ENCODE peak calls at places on chromosomes 7 and 10, in four cellular contexts. One of them, this sample, is unnamed.

GRCh38 chr10:131452926-131453771 is 141.6 kb upstream of the TCERG1L start:
- DNase-seq in EH: no peak
- DNase-seq in H1: peak
- DNase-seq in stimulated activated CD4-positive, alpha-beta T cell treated with anti-CD3 and anti-CD28 coated beads, TNF-alpha, amount 100 ng/mL, for 1 hour: no peak
- DNase-seq in this sample: no peak

GRCh38 chr7:46567858-46568257 is 646.8 kb upstream of the IGFBP3 start:
- DNase-seq in EH: no peak
- DNase-seq in H1: no peak
- DNase-seq in stimulated activated CD4-positive, alpha-beta T cell treated with anti-CD3 and anti-CD28 coated beads, TNF-alpha, amount 100 ng/mL, for 1 hour: no peak
- DNase-seq in this sample: no peak

GRCh38 chr10:7406712-7407333 is 4.0 kb downstream of the SFMBT2 start:
- DNase-seq in EH: no peak
- DNase-seq in H1: no peak
- DNase-seq in stimulated activated CD4-positive, alpha-beta T cell treated with anti-CD3 and anti-CD28 coated beads, TNF-alpha, amount 100 ng/mL, for 1 hour: no peak
- DNase-seq in this sample: no peak

GRCh38 chr7:618539-619355 is 99.1 kb upstream of the PDGFA start:
- DNase-seq in EH: no peak
- DNase-seq in H1: no peak
- DNase-seq in stimulated activated CD4-positive, alpha-beta T cell treated with anti-CD3 and anti-CD28 coated beads, TNF-alpha, amount 100 ng/mL, for 1 hour: peak
- DNase-seq in this sample: peak

GRCh38 chr7:139598642-139599041 is 75.2 kb downstream of the CLEC2L start:
- DNase-seq in EH: peak
- DNase-seq in H1: no peak
- DNase-seq in stimulated activated CD4-positive, alpha-beta T cell treated with anti-CD3 and anti-CD28 coated beads, TNF-alpha, amount 100 ng/mL, for 1 hour: no peak
- DNase-seq in this sample: no peak

GRCh38 chr10:21519981-21520436 is 5.5 kb downstream of the SKIDA1 start:
- DNase-seq in EH: peak
- DNase-seq in H1: no peak
- DNase-seq in stimulated activated CD4-positive, alpha-beta T cell treated with anti-CD3 and anti-CD28 coated beads, TNF-alpha, amount 100 ng/mL, for 1 hour: no peak
- DNase-seq in this sample: no peak

GRCh38 chr10:130045091-130045652 is 65.5 kb downstream of the C10orf143 start:
- DNase-seq in EH: peak
- DNase-seq in H1: peak
- DNase-seq in stimulated activated CD4-positive, alpha-beta T cell treated with anti-CD3 and anti-CD28 coated beads, TNF-alpha, amount 100 ng/mL, for 1 hour: no peak
- DNase-seq in this sample: no peak

GRCh38 chr7:112182749-112183148 is 23.4 kb downstream of the DOCK4 start:
- DNase-seq in EH: no peak
- DNase-seq in H1: no peak
- DNase-seq in stimulated activated CD4-positive, alpha-beta T cell treated with anti-CD3 and anti-CD28 coated beads, TNF-alpha, amount 100 ng/mL, for 1 hour: no peak
- DNase-seq in this sample: no peak

GRCh38 chr7:135374736-135375135 is 135.2 kb downstream of the CNOT4 start:
- DNase-seq in EH: no peak
- DNase-seq in H1: no peak
- DNase-seq in stimulated activated CD4-positive, alpha-beta T cell treated with anti-CD3 and anti-CD28 coated beads, TNF-alpha, amount 100 ng/mL, for 1 hour: no peak
- DNase-seq in this sample: no peak

GRCh38 chr7:97751566-97751965 is 19.7 kb downstream of the TAC1 start:
- DNase-seq in EH: no peak
- DNase-seq in H1: no peak
- DNase-seq in stimulated activated CD4-positive, alpha-beta T cell treated with anti-CD3 and anti-CD28 coated beads, TNF-alpha, amount 100 ng/mL, for 1 hour: no peak
- DNase-seq in this sample: no peak

GRCh38 chr7:83021032-83021431 is 141.7 kb downstream of the PCLO start:
- DNase-seq in EH: no peak
- DNase-seq in H1: no peak
- DNase-seq in stimulated activated CD4-positive, alpha-beta T cell treated with anti-CD3 and anti-CD28 coated beads, TNF-alpha, amount 100 ng/mL, for 1 hour: no peak
- DNase-seq in this sample: no peak

GRCh38 chr10:69709366-69709941 is 79.4 kb downstream of the FAM241B start:
- DNase-seq in EH: no peak
- DNase-seq in H1: no peak
- DNase-seq in stimulated activated CD4-positive, alpha-beta T cell treated with anti-CD3 and anti-CD28 coated beads, TNF-alpha, amount 100 ng/mL, for 1 hour: no peak
- DNase-seq in this sample: no peak

GRCh38 chr7:47403341-47403866 is 178.5 kb downstream of the TNS3 start:
- DNase-seq in EH: no peak
- DNase-seq in H1: no peak
- DNase-seq in stimulated activated CD4-positive, alpha-beta T cell treated with anti-CD3 and anti-CD28 coated beads, TNF-alpha, amount 100 ng/mL, for 1 hour: no peak
- DNase-seq in this sample: no peak

GRCh38 chr10:49751216-49751615 is 10.9 kb downstream of the OGDHL start:
- DNase-seq in EH: no peak
- DNase-seq in H1: no peak
- DNase-seq in stimulated activated CD4-positive, alpha-beta T cell treated with anti-CD3 and anti-CD28 coated beads, TNF-alpha, amount 100 ng/mL, for 1 hour: no peak
- DNase-seq in this sample: no peak

GRCh38 chr7:111190804-111191203 is 99.9 kb downstream of the LRRN3 start:
- DNase-seq in EH: no peak
- DNase-seq in H1: no peak
- DNase-seq in stimulated activated CD4-positive, alpha-beta T cell treated with anti-CD3 and anti-CD28 coated beads, TNF-alpha, amount 100 ng/mL, for 1 hour: no peak
- DNase-seq in this sample: no peak

GRCh38 chr7:3446786-3447185 is 145.7 kb downstream of the SDK1 start:
- DNase-seq in EH: no peak
- DNase-seq in H1: no peak
- DNase-seq in stimulated activated CD4-positive, alpha-beta T cell treated with anti-CD3 and anti-CD28 coated beads, TNF-alpha, amount 100 ng/mL, for 1 hour: no peak
- DNase-seq in this sample: no peak

GRCh38 chr7:100539436-100540006 is 518 bp downstream of the AGFG2 start:
- DNase-seq in EH: no peak
- DNase-seq in H1: peak
- DNase-seq in stimulated activated CD4-positive, alpha-beta T cell treated with anti-CD3 and anti-CD28 coated beads, TNF-alpha, amount 100 ng/mL, for 1 hour: no peak
- DNase-seq in this sample: no peak

GRCh38 chr7:69510114-69510513 is 88.2 kb upstream of the AUTS2 start:
- DNase-seq in EH: no peak
- DNase-seq in H1: no peak
- DNase-seq in stimulated activated CD4-positive, alpha-beta T cell treated with anti-CD3 and anti-CD28 coated beads, TNF-alpha, amount 100 ng/mL, for 1 hour: no peak
- DNase-seq in this sample: no peak

GRCh38 chr7:95338832-95339231 is 14.5 kb upstream of the PON1 start:
- DNase-seq in EH: no peak
- DNase-seq in H1: no peak
- DNase-seq in stimulated activated CD4-positive, alpha-beta T cell treated with anti-CD3 and anti-CD28 coated beads, TNF-alpha, amount 100 ng/mL, for 1 hour: no peak
- DNase-seq in this sample: no peak

GRCh38 chr10:118820326-118821116 is 65.8 kb upstream of the CACUL1 start:
- DNase-seq in EH: no peak
- DNase-seq in H1: no peak
- DNase-seq in stimulated activated CD4-positive, alpha-beta T cell treated with anti-CD3 and anti-CD28 coated beads, TNF-alpha, amount 100 ng/mL, for 1 hour: no peak
- DNase-seq in this sample: no peak

GRCh38 chr10:102515724-102516123 is 12.0 kb downstream of the SUFU start:
- DNase-seq in EH: no peak
- DNase-seq in H1: no peak
- DNase-seq in stimulated activated CD4-positive, alpha-beta T cell treated with anti-CD3 and anti-CD28 coated beads, TNF-alpha, amount 100 ng/mL, for 1 hour: no peak
- DNase-seq in this sample: no peak

GRCh38 chr10:104406715-104407517 is 53.3 kb downstream of the CFAP58 start:
- DNase-seq in EH: peak
- DNase-seq in H1: no peak
- DNase-seq in stimulated activated CD4-positive, alpha-beta T cell treated with anti-CD3 and anti-CD28 coated beads, TNF-alpha, amount 100 ng/mL, for 1 hour: no peak
- DNase-seq in this sample: no peak

GRCh38 chr10:114477285-114477684 is 73.0 kb upstream of the AFAP1L2 start:
- DNase-seq in EH: no peak
- DNase-seq in H1: no peak
- DNase-seq in stimulated activated CD4-positive, alpha-beta T cell treated with anti-CD3 and anti-CD28 coated beads, TNF-alpha, amount 100 ng/mL, for 1 hour: no peak
- DNase-seq in this sample: no peak

GRCh38 chr7:35817930-35818329 is 17.1 kb downstream of the SEPTIN7 start:
- DNase-seq in EH: no peak
- DNase-seq in H1: no peak
- DNase-seq in stimulated activated CD4-positive, alpha-beta T cell treated with anti-CD3 and anti-CD28 coated beads, TNF-alpha, amount 100 ng/mL, for 1 hour: no peak
- DNase-seq in this sample: no peak

GRCh38 chr10:91909178-91909677 is at the start of gene FGFBP3:
- DNase-seq in EH: peak
- DNase-seq in H1: peak
- DNase-seq in stimulated activated CD4-positive, alpha-beta T cell treated with anti-CD3 and anti-CD28 coated beads, TNF-alpha, amount 100 ng/mL, for 1 hour: no peak
- DNase-seq in this sample: peak

GRCh38 chr7:137886706-137887105 is 39.9 kb upstream of the DGKI start:
- DNase-seq in EH: peak
- DNase-seq in H1: peak
- DNase-seq in stimulated activated CD4-positive, alpha-beta T cell treated with anti-CD3 and anti-CD28 coated beads, TNF-alpha, amount 100 ng/mL, for 1 hour: no peak
- DNase-seq in this sample: no peak

GRCh38 chr7:48154792-48155413 is 16.4 kb upstream of the ABCA13 start:
- DNase-seq in EH: peak
- DNase-seq in H1: no peak
- DNase-seq in stimulated activated CD4-positive, alpha-beta T cell treated with anti-CD3 and anti-CD28 coated beads, TNF-alpha, amount 100 ng/mL, for 1 hour: no peak
- DNase-seq in this sample: peak

GRCh38 chr7:99473315-99473596 is 566 bp downstream of the ZNF789 start:
- DNase-seq in EH: peak
- DNase-seq in H1: no peak
- DNase-seq in stimulated activated CD4-positive, alpha-beta T cell treated with anti-CD3 and anti-CD28 coated beads, TNF-alpha, amount 100 ng/mL, for 1 hour: no peak
- DNase-seq in this sample: peak

GRCh38 chr10:62694537-62695126 is 109.9 kb upstream of the ADO start:
- DNase-seq in EH: no peak
- DNase-seq in H1: no peak
- DNase-seq in stimulated activated CD4-positive, alpha-beta T cell treated with anti-CD3 and anti-CD28 coated beads, TNF-alpha, amount 100 ng/mL, for 1 hour: no peak
- DNase-seq in this sample: no peak

GRCh38 chr7:158324397-158325360 is 262.9 kb downstream of the PTPRN2 start:
- DNase-seq in EH: no peak
- DNase-seq in H1: peak
- DNase-seq in stimulated activated CD4-positive, alpha-beta T cell treated with anti-CD3 and anti-CD28 coated beads, TNF-alpha, amount 100 ng/mL, for 1 hour: no peak
- DNase-seq in this sample: no peak

GRCh38 chr7:112205348-112206237 is 606 bp downstream of the DOCK4 start:
- DNase-seq in EH: peak
- DNase-seq in H1: peak
- DNase-seq in stimulated activated CD4-positive, alpha-beta T cell treated with anti-CD3 and anti-CD28 coated beads, TNF-alpha, amount 100 ng/mL, for 1 hour: no peak
- DNase-seq in this sample: peak

GRCh38 chr10:48470893-48471805 is 133.7 kb downstream of the ARHGAP22 start:
- DNase-seq in EH: peak
- DNase-seq in H1: peak
- DNase-seq in stimulated activated CD4-positive, alpha-beta T cell treated with anti-CD3 and anti-CD28 coated beads, TNF-alpha, amount 100 ng/mL, for 1 hour: no peak
- DNase-seq in this sample: no peak

GRCh38 chr7:24740821-24741220 is 16.4 kb downstream of the GSDME start:
- DNase-seq in EH: no peak
- DNase-seq in H1: no peak
- DNase-seq in stimulated activated CD4-positive, alpha-beta T cell treated with anti-CD3 and anti-CD28 coated beads, TNF-alpha, amount 100 ng/mL, for 1 hour: no peak
- DNase-seq in this sample: no peak

GRCh38 chr7:158350166-158350900 is 237.3 kb downstream of the PTPRN2 start:
- DNase-seq in EH: no peak
- DNase-seq in H1: no peak
- DNase-seq in stimulated activated CD4-positive, alpha-beta T cell treated with anti-CD3 and anti-CD28 coated beads, TNF-alpha, amount 100 ng/mL, for 1 hour: no peak
- DNase-seq in this sample: no peak

GRCh38 chr7:106521541-106521940 is 139.4 kb downstream of the CCDC71L start:
- DNase-seq in EH: peak
- DNase-seq in H1: no peak
- DNase-seq in stimulated activated CD4-positive, alpha-beta T cell treated with anti-CD3 and anti-CD28 coated beads, TNF-alpha, amount 100 ng/mL, for 1 hour: no peak
- DNase-seq in this sample: no peak